ENCODE peak calls at places on chromosome 7, in five cellular contexts. E is testis, Z is right lobe of liver, V is A549, I is suprapubic skin. Y is an unnamed sample.
A peak's percentile ranks its signal among the peaks of the same experiment; 100 is the strongest.

GRCh38 chr7:5824297-5824610 is 42.8 kb upstream of the RNF216 start:
- DNase-seq in E (no peak), Z (no peak), V (no peak), I (no peak), Y (no peak)

GRCh38 chr7:44398953-44399574 is 73.7 kb upstream of the CAMK2B start:
- DNase-seq in E (no peak), Z (no peak), V (no peak), I (no peak), Y (no peak)

GRCh38 chr7:95540366-95540765 is 54.6 kb downstream of the ASB4 start:
- DNase-seq in E (no peak), Z (no peak), V (no peak), I (no peak), Y (no peak)

GRCh38 chr7:103113164-103113563 is 35.7 kb downstream of the NAPEPLD start:
- DNase-seq in E (no peak), Z (no peak), V (no peak), I (no peak), Y (no peak)

GRCh38 chr7:31326416-31326815 is 14.1 kb downstream of the NEUROD6 start:
- DNase-seq in E (no peak), Z (no peak), V (no peak), I (no peak), Y (no peak)

GRCh38 chr7:3722396-3722846 is 421.4 kb downstream of the SDK1 start:
- DNase-seq in E (peak; percentile 56), Z (no peak), V (peak; percentile 11), I (no peak), Y (no peak)

GRCh38 chr7:46099091-46099490 is 178.0 kb upstream of the IGFBP3 start:
- DNase-seq in E (no peak), Z (no peak), V (no peak), I (no peak), Y (no peak)

GRCh38 chr7:63968629-63969028 is 30.0 kb upstream of the ZNF722 start:
- DNase-seq in E (no peak), Z (no peak), V (no peak), I (no peak), Y (no peak)

GRCh38 chr7:78437118-78437517 is 638.5 kb downstream of the PHTF2 start:
- DNase-seq in E (no peak), Z (no peak), V (no peak), I (no peak), Y (no peak)

GRCh38 chr7:155804431-155804831 is 7.8 kb downstream of the SHH start:
- DNase-seq in E (no peak), Z (no peak), V (no peak), I (no peak), Y (no peak)

GRCh38 chr7:93902777-93903423 is 3.5 kb upstream of the GNGT1 start:
- DNase-seq in E (peak; percentile 18), Z (no peak), V (no peak), I (no peak), Y (peak; percentile 18)

GRCh38 chr7:96151889-96152288 is 170.0 kb downstream of the SLC25A13 start:
- DNase-seq in E (no peak), Z (no peak), V (no peak), I (no peak), Y (no peak)

GRCh38 chr7:86747698-86748097 is 104.0 kb downstream of the GRM3 start:
- DNase-seq in E (no peak), Z (no peak), V (no peak), I (no peak), Y (no peak)

GRCh38 chr7:158734861-158735260 is 30.3 kb upstream of the NCAPG2 start:
- DNase-seq in E (no peak), Z (no peak), V (no peak), I (no peak), Y (no peak)

GRCh38 chr7:27917119-27917518 is 177.2 kb downstream of the TAX1BP1 start:
- DNase-seq in E (no peak), Z (no peak), V (no peak), I (no peak), Y (no peak)

GRCh38 chr7:101739757-101740398 is 77.5 kb upstream of the CUX1 start:
- DNase-seq in E (no peak), Z (no peak), V (no peak), I (no peak), Y (no peak)

GRCh38 chr7:36958094-36958718 is 233.9 kb upstream of the AOAH start:
- DNase-seq in E (no peak), Z (no peak), V (no peak), I (no peak), Y (no peak)

GRCh38 chr7:129805086-129805719 is 147.6 kb downstream of the UBE2H start:
- DNase-seq in E (peak; percentile 57), Z (no peak), V (no peak), I (no peak), Y (no peak)

GRCh38 chr7:82319674-82320118 is 123.9 kb downstream of the CACNA2D1 start:
- DNase-seq in E (peak; percentile 90), Z (no peak), V (no peak), I (no peak), Y (peak; percentile 89)

GRCh38 chr7:65798111-65799075 is 74.5 kb upstream of the VKORC1L1 start:
- DNase-seq in E (no peak), Z (no peak), V (no peak), I (no peak), Y (no peak)

GRCh38 chr7:112104153-112104552 is 102.0 kb downstream of the DOCK4 start:
- DNase-seq in E (no peak), Z (no peak), V (no peak), I (no peak), Y (no peak)

GRCh38 chr7:14195079-14195478 is 205.6 kb upstream of the ETV1 start:
- DNase-seq in E (no peak), Z (no peak), V (no peak), I (no peak), Y (no peak)

GRCh38 chr7:144836545-144836842 is 641 bp upstream of the TPK1 start:
- DNase-seq in E (no peak), Z (no peak), V (no peak), I (no peak), Y (no peak)

GRCh38 chr7:144834516-144835165 is 1.2 kb downstream of the TPK1 start:
- DNase-seq in E (peak; percentile 52), Z (peak; percentile 25), V (no peak), I (no peak), Y (peak; percentile 24)

GRCh38 chr7:144830811-144831210 is 5.0 kb downstream of the TPK1 start:
- DNase-seq in E (no peak), Z (no peak), V (no peak), I (no peak), Y (no peak)

GRCh38 chr7:144835166-144835611 is 664 bp downstream of the TPK1 start:
- DNase-seq in E (peak; percentile 65), Z (peak; percentile 52), V (peak; percentile 20), I (no peak), Y (peak; percentile 61)

DNA sequence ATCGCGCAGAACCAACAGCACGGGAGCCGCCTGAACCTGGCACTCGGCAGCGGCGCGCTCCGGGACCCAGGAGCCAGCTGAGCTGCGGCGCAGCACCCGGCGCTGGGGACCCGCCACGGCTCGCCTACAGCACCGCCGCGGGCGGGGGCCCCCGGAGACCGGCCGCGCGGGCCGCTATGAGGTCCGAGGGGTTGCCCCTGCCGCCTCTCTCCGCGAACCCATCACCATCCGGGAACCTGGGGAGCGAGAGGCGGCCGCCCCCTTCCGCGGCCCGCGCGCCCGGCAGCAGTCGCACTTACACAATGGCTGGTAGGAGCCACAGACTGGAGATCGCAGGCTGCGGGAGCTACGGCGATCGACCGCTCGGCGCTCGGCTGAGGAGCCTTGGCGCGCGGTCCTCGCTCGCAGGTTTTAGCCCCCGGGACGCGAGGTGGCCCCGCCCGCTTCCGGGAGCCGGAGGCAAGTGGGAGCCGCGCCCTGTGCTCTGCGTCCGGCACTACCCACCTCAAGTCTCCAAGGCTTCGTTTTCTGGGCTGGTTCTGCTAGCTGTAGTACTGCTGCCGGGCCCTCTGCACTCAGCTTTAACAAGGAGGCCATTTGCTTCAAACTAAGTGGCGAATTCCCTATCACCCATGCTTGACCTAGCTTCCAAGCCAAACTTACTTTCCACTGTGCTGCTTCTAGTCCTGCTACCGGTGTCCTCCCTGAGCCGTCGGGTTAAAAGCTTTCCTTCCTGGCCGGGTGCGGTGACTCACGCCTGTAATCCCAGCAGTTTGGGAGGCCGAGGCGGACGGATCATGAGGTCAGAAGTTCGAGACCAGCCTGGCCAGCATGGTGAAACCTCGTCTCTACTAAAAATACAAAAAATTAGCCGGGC is at the start of gene TPK1:
- DNase-seq in E (peak; percentile 94), Z (peak; percentile 93), V (peak; percentile 87), I (peak; percentile 93), Y (peak; percentile 91)
- TF ChIP-seq POLR2A in E (peak; percentile 43), Z (peak; percentile 91), V (peak; percentile 84), I (peak; percentile 44), Y (peak; percentile 72)

GRCh38 chr7:84085147-84085546 is 109.4 kb downstream of the SEMA3A start:
- DNase-seq in E (no peak), Z (no peak), V (no peak), I (no peak), Y (no peak)

GRCh38 chr7:84092207-84092606 is 102.4 kb downstream of the SEMA3A start:
- DNase-seq in E (no peak), Z (no peak), V (no peak), I (no peak), Y (no peak)

GRCh38 chr7:84091318-84091717 is 103.3 kb downstream of the SEMA3A start:
- DNase-seq in E (no peak), Z (no peak), V (no peak), I (no peak), Y (no peak)

GRCh38 chr7:84083846-84084245 is 110.7 kb downstream of the SEMA3A start:
- DNase-seq in E (no peak), Z (no peak), V (no peak), I (no peak), Y (no peak)

GRCh38 chr7:84088669-84089278 is 105.8 kb downstream of the SEMA3A start:
- DNase-seq in E (no peak), Z (no peak), V (no peak), I (no peak), Y (no peak)
- H3K4me1 ChIP-seq in E (no peaks in the 10 kb centered on the region), Z (no peaks in the 10 kb centered on the region), V (peaks cover 49% of the 10 kb centered on the region), I (no peaks in the 10 kb centered on the region), Y (no peaks in the 10 kb centered on the region)

GRCh38 chr7:139753079-139753692 is 24.6 kb downstream of the HIPK2 start:
- DNase-seq in E (no peak), Z (no peak), V (peak; percentile 70), I (no peak), Y (no peak)
- TF ChIP-seq CTCF in E (no peak), Z (peak; percentile 7), V (no peak), I (no peak), Y (no peak)

GRCh38 chr7:135188298-135188984 is 17.9 kb upstream of the CYREN start:
- DNase-seq in E (no peak), Z (no peak), V (no peak), I (peak; percentile 72), Y (no peak)

GRCh38 chr7:135189221-135189662 is 18.7 kb upstream of the CYREN start:
- DNase-seq in E (no peak), Z (no peak), V (no peak), I (peak; percentile 38), Y (no peak)

GRCh38 chr7:135185471-135186260 is 15.2 kb upstream of the CYREN start:
- DNase-seq in E (no peak), Z (no peak), V (no peak), I (peak; percentile 70), Y (no peak)

GRCh38 chr7:135186261-135186540 is 15.7 kb upstream of the CYREN start:
- DNase-seq in E (no peak), Z (no peak), V (no peak), I (no peak), Y (no peak)

GRCh38 chr7:135186841-135187253 is 16.3 kb upstream of the CYREN start:
- DNase-seq in E (no peak), Z (no peak), V (no peak), I (peak; percentile 73), Y (no peak)
- TF ChIP-seq POLR2A in E (no peak), Z (no peak), V (no peak), I (no peak), Y (no peak)

Y was measured in adrenal gland.